ENCODE peak calls at places on chromosome 18, in seven cellular contexts. One of them, this sample, is unnamed.

GRCh38 chr18:54737986-54738385 is 90.3 kb upstream of the RAB27B start:
- DNase-seq in GM12865: no peak
- DNase-seq in astrocyte of the cerebellum: no peak
- DNase-seq in kidney epithelial cell: no peak
- DNase-seq in NB4: no peak
- DNase-seq in astrocyte of the spinal cord: peak
- DNase-seq in A549: peak
- DNase-seq in this sample: no peak

GRCh38 chr18:49612515-49613033 is 50.7 kb downstream of the LIPG start:
- DNase-seq in astrocyte of the spinal cord: no peak
- DNase-seq in kidney epithelial cell: no peak
- DNase-seq in astrocyte of the cerebellum: no peak
- DNase-seq in A549: no peak
- DNase-seq in GM12865: peak
- DNase-seq in NB4: no peak
- DNase-seq in this sample: no peak

GRCh38 chr18:44974174-44974573 is 293.5 kb downstream of the SETBP1 start:
- DNase-seq in kidney epithelial cell: no peak
- DNase-seq in A549: no peak
- DNase-seq in GM12865: no peak
- DNase-seq in NB4: no peak
- DNase-seq in astrocyte of the cerebellum: no peak
- DNase-seq in astrocyte of the spinal cord: no peak
- DNase-seq in this sample: no peak

GRCh38 chr18:22847392-22847791 is 85.7 kb upstream of the RBBP8 start:
- DNase-seq in astrocyte of the spinal cord: no peak
- DNase-seq in NB4: no peak
- DNase-seq in GM12865: no peak
- DNase-seq in A549: no peak
- DNase-seq in astrocyte of the cerebellum: peak
- DNase-seq in kidney epithelial cell: no peak
- DNase-seq in this sample: no peak

GRCh38 chr18:24497052-24497754 is 36.8 kb downstream of the HRH4 start:
- DNase-seq in kidney epithelial cell: no peak
- DNase-seq in GM12865: no peak
- DNase-seq in NB4: no peak
- DNase-seq in astrocyte of the spinal cord: peak
- DNase-seq in A549: no peak
- DNase-seq in astrocyte of the cerebellum: no peak
- DNase-seq in this sample: no peak

GRCh38 chr18:22840606-22841144 is 92.5 kb upstream of the RBBP8 start:
- DNase-seq in kidney epithelial cell: no peak
- DNase-seq in NB4: no peak
- DNase-seq in astrocyte of the cerebellum: no peak
- DNase-seq in A549: no peak
- DNase-seq in GM12865: no peak
- DNase-seq in astrocyte of the spinal cord: no peak
- DNase-seq in this sample: no peak

GRCh38 chr18:3688682-3689081 is 238.7 kb downstream of the TGIF1 start:
- DNase-seq in A549: no peak
- DNase-seq in astrocyte of the spinal cord: peak
- DNase-seq in NB4: no peak
- DNase-seq in astrocyte of the cerebellum: peak
- DNase-seq in kidney epithelial cell: peak
- DNase-seq in GM12865: no peak
- DNase-seq in this sample: peak

GRCh38 chr18:48263913-48264506 is 145.2 kb downstream of the ZBTB7C start:
- DNase-seq in A549: no peak
- DNase-seq in astrocyte of the spinal cord: no peak
- DNase-seq in GM12865: no peak
- DNase-seq in kidney epithelial cell: peak
- DNase-seq in NB4: no peak
- DNase-seq in astrocyte of the cerebellum: no peak
- DNase-seq in this sample: peak

GRCh38 chr18:80167331-80167730 is 58.3 kb downstream of the ADNP2 start:
- DNase-seq in astrocyte of the cerebellum: no peak
- DNase-seq in A549: no peak
- DNase-seq in kidney epithelial cell: no peak
- DNase-seq in astrocyte of the spinal cord: no peak
- DNase-seq in GM12865: no peak
- DNase-seq in NB4: no peak
- DNase-seq in this sample: no peak

GRCh38 chr18:76339246-76339620 is 155.8 kb downstream of the ZNF516 start:
- DNase-seq in A549: no peak
- DNase-seq in astrocyte of the spinal cord: no peak
- DNase-seq in GM12865: no peak
- DNase-seq in astrocyte of the cerebellum: no peak
- DNase-seq in NB4: no peak
- DNase-seq in kidney epithelial cell: no peak
- DNase-seq in this sample: no peak

GRCh38 chr18:79305976-79306375 is 89.8 kb upstream of the NFATC1 start:
- DNase-seq in kidney epithelial cell: no peak
- DNase-seq in NB4: no peak
- DNase-seq in astrocyte of the cerebellum: no peak
- DNase-seq in GM12865: no peak
- DNase-seq in A549: no peak
- DNase-seq in astrocyte of the spinal cord: no peak
- DNase-seq in this sample: no peak

GRCh38 chr18:58004317-58004716 is 39.7 kb upstream of the NEDD4L start:
- DNase-seq in astrocyte of the cerebellum: peak
- DNase-seq in GM12865: no peak
- DNase-seq in astrocyte of the spinal cord: peak
- DNase-seq in NB4: no peak
- DNase-seq in A549: no peak
- DNase-seq in kidney epithelial cell: peak
- DNase-seq in this sample: no peak

GRCh38 chr18:59556265-59556664 is 141.0 kb downstream of the CCBE1 start:
- DNase-seq in astrocyte of the spinal cord: no peak
- DNase-seq in astrocyte of the cerebellum: no peak
- DNase-seq in kidney epithelial cell: no peak
- DNase-seq in NB4: no peak
- DNase-seq in A549: no peak
- DNase-seq in GM12865: no peak
- DNase-seq in this sample: no peak

GRCh38 chr18:63832470-63832869 is 55.0 kb upstream of the SERPINB2 start:
- DNase-seq in A549: no peak
- DNase-seq in NB4: no peak
- DNase-seq in GM12865: peak
- DNase-seq in kidney epithelial cell: no peak
- DNase-seq in astrocyte of the spinal cord: peak
- DNase-seq in astrocyte of the cerebellum: no peak
- DNase-seq in this sample: no peak

GRCh38 chr18:56748698-56749268 is 97.6 kb downstream of the WDR7 start:
- DNase-seq in NB4: peak
- DNase-seq in astrocyte of the cerebellum: peak
- DNase-seq in kidney epithelial cell: no peak
- DNase-seq in astrocyte of the spinal cord: peak
- DNase-seq in GM12865: peak
- DNase-seq in A549: peak
- DNase-seq in this sample: peak

GRCh38 chr18:21391074-21391673 is 149.1 kb downstream of the GREB1L start:
- DNase-seq in GM12865: peak
- DNase-seq in astrocyte of the cerebellum: no peak
- DNase-seq in kidney epithelial cell: peak
- DNase-seq in NB4: no peak
- DNase-seq in A549: peak
- DNase-seq in astrocyte of the spinal cord: peak
- DNase-seq in this sample: peak

GRCh38 chr18:58412844-58413666 is 215.8 kb downstream of the ALPK2 start:
- DNase-seq in A549: no peak
- DNase-seq in NB4: no peak
- DNase-seq in astrocyte of the spinal cord: no peak
- DNase-seq in GM12865: no peak
- DNase-seq in kidney epithelial cell: no peak
- DNase-seq in astrocyte of the cerebellum: no peak
- DNase-seq in this sample: no peak

GRCh38 chr18:79991494-79991893 is 3.1 kb upstream of the TXNL4A start:
- DNase-seq in astrocyte of the cerebellum: no peak
- DNase-seq in astrocyte of the spinal cord: no peak
- DNase-seq in A549: no peak
- DNase-seq in GM12865: no peak
- DNase-seq in NB4: no peak
- DNase-seq in kidney epithelial cell: no peak
- DNase-seq in this sample: no peak

GRCh38 chr18:27685807-27686412 is 491.0 kb downstream of the CDH2 start:
- DNase-seq in astrocyte of the cerebellum: peak
- DNase-seq in kidney epithelial cell: no peak
- DNase-seq in NB4: peak
- DNase-seq in GM12865: peak
- DNase-seq in astrocyte of the spinal cord: peak
- DNase-seq in A549: peak
- DNase-seq in this sample: no peak

GRCh38 chr18:30481871-30482270 is 560.7 kb downstream of the DSC3 start:
- DNase-seq in kidney epithelial cell: no peak
- DNase-seq in astrocyte of the cerebellum: no peak
- DNase-seq in NB4: no peak
- DNase-seq in astrocyte of the spinal cord: no peak
- DNase-seq in A549: no peak
- DNase-seq in GM12865: no peak
- DNase-seq in this sample: no peak

GRCh38 chr18:52722904-52723303 is 382.9 kb downstream of the DCC start:
- DNase-seq in astrocyte of the spinal cord: no peak
- DNase-seq in NB4: no peak
- DNase-seq in astrocyte of the cerebellum: no peak
- DNase-seq in A549: no peak
- DNase-seq in kidney epithelial cell: no peak
- DNase-seq in GM12865: no peak
- DNase-seq in this sample: no peak

GRCh38 chr18:52715961-52716360 is 376.0 kb downstream of the DCC start:
- DNase-seq in NB4: no peak
- DNase-seq in astrocyte of the spinal cord: no peak
- DNase-seq in GM12865: no peak
- DNase-seq in A549: no peak
- DNase-seq in astrocyte of the cerebellum: no peak
- DNase-seq in kidney epithelial cell: no peak
- DNase-seq in this sample: no peak

GRCh38 chr18:52715421-52715820 is 375.4 kb downstream of the DCC start:
- DNase-seq in kidney epithelial cell: no peak
- DNase-seq in NB4: no peak
- DNase-seq in A549: no peak
- DNase-seq in astrocyte of the spinal cord: no peak
- DNase-seq in GM12865: no peak
- DNase-seq in astrocyte of the cerebellum: no peak
- DNase-seq in this sample: no peak

GRCh38 chr18:52716926-52717325 is 376.9 kb downstream of the DCC start:
- DNase-seq in astrocyte of the cerebellum: peak
- DNase-seq in kidney epithelial cell: no peak
- DNase-seq in astrocyte of the spinal cord: peak
- DNase-seq in GM12865: peak
- DNase-seq in NB4: peak
- DNase-seq in A549: peak
- DNase-seq in this sample: peak
- TF ChIP-seq CTCF in astrocyte of the cerebellum: peak
- TF ChIP-seq CTCF in kidney epithelial cell: peak
- TF ChIP-seq CTCF in astrocyte of the spinal cord: peak
- TF ChIP-seq CTCF in GM12865: no peak
- TF ChIP-seq CTCF in NB4: no peak
- TF ChIP-seq CTCF in A549: peak
- TF ChIP-seq CTCF in this sample: peak

GRCh38 chr18:12315481-12315880 is 7.4 kb downstream of the TUBB6 start:
- DNase-seq in A549: no peak
- DNase-seq in NB4: no peak
- DNase-seq in astrocyte of the cerebellum: no peak
- DNase-seq in astrocyte of the spinal cord: no peak
- DNase-seq in GM12865: no peak
- DNase-seq in kidney epithelial cell: no peak
- DNase-seq in this sample: no peak
- H3K4me3 ChIP-seq in A549: no peak
- H3K4me3 ChIP-seq in NB4: no peak
- H3K4me3 ChIP-seq in astrocyte of the cerebellum: no peak
- H3K4me3 ChIP-seq in astrocyte of the spinal cord: no peak
- H3K4me3 ChIP-seq in GM12865: no peak
- H3K4me3 ChIP-seq in kidney epithelial cell: no peak
- H3K4me3 ChIP-seq in this sample: no peak

GRCh38 chr18:9992988-9993845 is 79.4 kb downstream of the VAPA start:
- DNase-seq in kidney epithelial cell: no peak
- DNase-seq in GM12865: no peak
- DNase-seq in astrocyte of the spinal cord: no peak
- DNase-seq in astrocyte of the cerebellum: no peak
- DNase-seq in A549: no peak
- DNase-seq in NB4: no peak
- DNase-seq in this sample: no peak
- TF ChIP-seq CTCF in kidney epithelial cell: no peak
- TF ChIP-seq CTCF in GM12865: no peak
- TF ChIP-seq CTCF in astrocyte of the spinal cord: no peak
- TF ChIP-seq CTCF in astrocyte of the cerebellum: no peak
- TF ChIP-seq CTCF in A549: no peak
- TF ChIP-seq CTCF in NB4: no peak
- TF ChIP-seq CTCF in this sample: no peak

GRCh38 chr18:9750112-9750511 is 42.0 kb downstream of the RAB31 start:
- DNase-seq in NB4: no peak
- DNase-seq in kidney epithelial cell: no peak
- DNase-seq in GM12865: no peak
- DNase-seq in A549: no peak
- DNase-seq in astrocyte of the cerebellum: no peak
- DNase-seq in astrocyte of the spinal cord: no peak
- DNase-seq in this sample: no peak

GRCh38 chr18:9753863-9754262 is 45.8 kb downstream of the RAB31 start:
- DNase-seq in GM12865: no peak
- DNase-seq in astrocyte of the cerebellum: no peak
- DNase-seq in kidney epithelial cell: no peak
- DNase-seq in NB4: no peak
- DNase-seq in A549: no peak
- DNase-seq in astrocyte of the spinal cord: peak
- DNase-seq in this sample: no peak

GRCh38 chr18:9750606-9751304 is 42.7 kb downstream of the RAB31 start:
- DNase-seq in astrocyte of the spinal cord: no peak
- DNase-seq in A549: no peak
- DNase-seq in NB4: peak
- DNase-seq in astrocyte of the cerebellum: no peak
- DNase-seq in kidney epithelial cell: no peak
- DNase-seq in GM12865: no peak
- DNase-seq in this sample: no peak

GRCh38 chr18:9755110-9755509 is 47.0 kb downstream of the RAB31 start:
- DNase-seq in kidney epithelial cell: no peak
- DNase-seq in astrocyte of the spinal cord: no peak
- DNase-seq in NB4: no peak
- DNase-seq in GM12865: no peak
- DNase-seq in astrocyte of the cerebellum: no peak
- DNase-seq in A549: no peak
- DNase-seq in this sample: no peak

DNA sequence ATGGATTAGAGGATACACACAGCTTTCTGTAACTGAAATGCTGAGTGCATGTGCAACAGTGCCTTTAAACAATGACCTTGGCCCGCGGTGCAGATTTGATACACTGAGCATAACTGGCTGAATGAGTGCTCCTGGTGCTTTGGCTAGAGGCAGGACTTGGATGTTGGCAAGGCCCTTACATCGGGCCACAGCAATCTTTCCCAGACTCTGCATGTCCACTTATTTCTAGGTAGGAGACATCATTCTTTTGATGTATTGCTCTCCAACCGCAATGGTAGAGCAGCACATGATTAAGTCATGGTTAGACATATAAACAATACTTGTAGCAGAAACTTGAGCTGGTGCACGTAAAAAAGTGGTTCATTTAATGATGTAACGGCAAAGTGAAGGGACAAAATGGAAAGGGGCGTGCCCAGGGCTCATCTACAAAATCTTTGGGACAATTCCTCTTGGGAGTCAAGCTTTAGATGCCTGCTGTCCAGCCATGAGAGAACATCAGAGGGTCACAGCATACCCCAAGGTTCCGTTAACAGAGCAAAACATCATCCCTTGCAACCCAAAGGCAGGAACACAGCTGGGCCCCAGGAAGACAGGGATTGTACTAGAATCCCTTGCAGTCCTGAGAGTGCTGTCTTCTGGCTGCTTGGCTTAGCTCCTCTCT is 43.4 kb downstream of the RAB31 start:
- DNase-seq in GM12865: no peak
- DNase-seq in astrocyte of the spinal cord: peak
- DNase-seq in NB4: no peak
- DNase-seq in kidney epithelial cell: no peak
- DNase-seq in A549: no peak
- DNase-seq in astrocyte of the cerebellum: peak
- DNase-seq in this sample: no peak
- H3K4me3 ChIP-seq in GM12865: no peak
- H3K4me3 ChIP-seq in astrocyte of the spinal cord: no peak
- H3K4me3 ChIP-seq in NB4: no peak
- H3K4me3 ChIP-seq in kidney epithelial cell: no peak
- H3K4me3 ChIP-seq in A549: no peak
- H3K4me3 ChIP-seq in astrocyte of the cerebellum: no peak
- H3K4me3 ChIP-seq in this sample: no peak

This sample was measured in epithelial cell of proximal tubule.